ENCODE peak calls at places on chromosomes 3 and 15, in six cellular contexts. One of them, this sample, is unnamed.
A peak's percentile ranks its signal among the peaks of the same experiment; 100 is the strongest.

GRCh38 chr15:76160426-76161152 is 100.8 kb downstream of the TMEM266 start:
- DNase-seq in GM12892: no peak
- DNase-seq in HepG2: no peak
- DNase-seq in H1: no peak
- DNase-seq in K562: no peak
- DNase-seq in GM12878: no peak
- DNase-seq in this sample: no peak

GRCh38 chr15:72339777-72340177 is 19.8 kb upstream of the CELF6 start:
- DNase-seq in GM12892: no peak
- DNase-seq in GM12878: no peak
- DNase-seq in HepG2: peak; percentile 47
- DNase-seq in H1: no peak
- DNase-seq in K562: peak; percentile 22
- DNase-seq in this sample: no peak

GRCh38 chr15:67135494-67135893 is 70.1 kb downstream of the SMAD3 start:
- DNase-seq in HepG2: peak; percentile 71
- DNase-seq in H1: no peak
- DNase-seq in GM12878: no peak
- DNase-seq in GM12892: no peak
- DNase-seq in K562: no peak
- DNase-seq in this sample: no peak

GRCh38 chr15:74121040-74121439 is 9.3 kb upstream of the ISLR2 start:
- DNase-seq in K562: no peak
- DNase-seq in H1: no peak
- DNase-seq in GM12878: no peak
- DNase-seq in HepG2: no peak
- DNase-seq in GM12892: no peak
- DNase-seq in this sample: no peak

GRCh38 chr3:120908803-120909601 is 997 bp downstream of the STXBP5L start:
- DNase-seq in GM12892: no peak
- DNase-seq in K562: no peak
- DNase-seq in HepG2: no peak
- DNase-seq in H1: no peak
- DNase-seq in GM12878: no peak
- DNase-seq in this sample: no peak

GRCh38 chr15:44427756-44428724 is 611 bp downstream of the CTDSPL2 start:
- DNase-seq in K562: peak; percentile 50
- DNase-seq in HepG2: peak; percentile 62
- DNase-seq in GM12892: no peak
- DNase-seq in H1: no peak
- DNase-seq in GM12878: no peak
- DNase-seq in this sample: no peak

GRCh38 chr3:27526614-27527315 is 42.6 kb upstream of the SLC4A7 start:
- DNase-seq in K562: no peak
- DNase-seq in HepG2: no peak
- DNase-seq in GM12878: no peak
- DNase-seq in H1: no peak
- DNase-seq in GM12892: no peak
- DNase-seq in this sample: no peak

GRCh38 chr15:88077249-88077810 is 179.2 kb downstream of the NTRK3 start:
- DNase-seq in GM12878: no peak
- DNase-seq in HepG2: no peak
- DNase-seq in H1: no peak
- DNase-seq in K562: no peak
- DNase-seq in GM12892: no peak
- DNase-seq in this sample: no peak

GRCh38 chr3:101252307-101252706 is 68.1 kb downstream of the IMPG2 start:
- DNase-seq in GM12878: no peak
- DNase-seq in HepG2: no peak
- DNase-seq in K562: no peak
- DNase-seq in H1: no peak
- DNase-seq in GM12892: no peak
- DNase-seq in this sample: no peak

GRCh38 chr3:41267975-41268640 is 68.8 kb downstream of the CTNNB1 start:
- DNase-seq in K562: peak; percentile 80
- DNase-seq in HepG2: peak; percentile 96
- DNase-seq in GM12892: no peak
- DNase-seq in H1: no peak
- DNase-seq in GM12878: no peak
- DNase-seq in this sample: no peak

GRCh38 chr15:100355342-100355741 is 13.6 kb upstream of the ADAMTS17 start:
- DNase-seq in HepG2: no peak
- DNase-seq in GM12892: no peak
- DNase-seq in GM12878: no peak
- DNase-seq in H1: no peak
- DNase-seq in K562: no peak
- DNase-seq in this sample: no peak

GRCh38 chr3:122982202-122983185 is 45.1 kb downstream of the SEMA5B start:
- DNase-seq in HepG2: peak; percentile 5
- DNase-seq in K562: peak; percentile 20
- DNase-seq in H1: no peak
- DNase-seq in GM12892: no peak
- DNase-seq in GM12878: no peak
- DNase-seq in this sample: no peak

GRCh38 chr3:42195879-42196330 is 70.1 kb downstream of the CCK start:
- DNase-seq in GM12892: peak; percentile 43
- DNase-seq in H1: no peak
- DNase-seq in GM12878: peak; percentile 95
- DNase-seq in HepG2: no peak
- DNase-seq in K562: no peak
- DNase-seq in this sample: no peak

GRCh38 chr3:60742606-60743145 is 508.6 kb downstream of the FHIT start:
- DNase-seq in GM12878: no peak
- DNase-seq in H1: peak; percentile 69
- DNase-seq in K562: peak; percentile 3
- DNase-seq in HepG2: peak; percentile 25
- DNase-seq in GM12892: no peak
- DNase-seq in this sample: no peak

GRCh38 chr15:30783019-30783418 is 120.7 kb upstream of the FAN1 start:
- DNase-seq in HepG2: no peak
- DNase-seq in H1: no peak
- DNase-seq in GM12878: no peak
- DNase-seq in K562: no peak
- DNase-seq in GM12892: no peak
- DNase-seq in this sample: no peak

GRCh38 chr15:64164436-64164835 is 1.6 kb upstream of the PPIB start:
- DNase-seq in GM12878: no peak
- DNase-seq in H1: no peak
- DNase-seq in K562: no peak
- DNase-seq in GM12892: no peak
- DNase-seq in HepG2: no peak
- DNase-seq in this sample: no peak

GRCh38 chr3:184543256-184543655 is 18.3 kb upstream of the EPHB3 start:
- DNase-seq in HepG2: no peak
- DNase-seq in K562: no peak
- DNase-seq in GM12878: no peak
- DNase-seq in GM12892: no peak
- DNase-seq in H1: no peak
- DNase-seq in this sample: no peak

GRCh38 chr15:93801206-93801605 is 430.2 kb upstream of the MCTP2 start:
- DNase-seq in HepG2: no peak
- DNase-seq in K562: no peak
- DNase-seq in H1: no peak
- DNase-seq in GM12892: no peak
- DNase-seq in GM12878: no peak
- DNase-seq in this sample: no peak

GRCh38 chr3:58068126-58068809 is 60.0 kb downstream of the FLNB start:
- DNase-seq in K562: peak; percentile 27
- DNase-seq in GM12878: no peak
- DNase-seq in H1: no peak
- DNase-seq in GM12892: no peak
- DNase-seq in HepG2: peak; percentile 57
- DNase-seq in this sample: no peak

GRCh38 chr3:124639406-124640237 is 90.6 kb upstream of the UMPS start:
- DNase-seq in GM12892: no peak
- DNase-seq in HepG2: no peak
- DNase-seq in K562: no peak
- DNase-seq in GM12878: peak; percentile 77
- DNase-seq in H1: no peak
- DNase-seq in this sample: no peak

GRCh38 chr3:65144791-65145355 is 457.1 kb upstream of the ADAMTS9 start:
- DNase-seq in HepG2: no peak
- DNase-seq in K562: no peak
- DNase-seq in GM12878: no peak
- DNase-seq in GM12892: no peak
- DNase-seq in H1: no peak
- DNase-seq in this sample: no peak

GRCh38 chr3:141735789-141736465 is 2.2 kb upstream of the RNF7 start:
- DNase-seq in K562: no peak
- DNase-seq in HepG2: peak; percentile 59
- DNase-seq in GM12892: no peak
- DNase-seq in H1: no peak
- DNase-seq in GM12878: no peak
- DNase-seq in this sample: no peak

GRCh38 chr3:194482196-194482593 is 4.6 kb downstream of the ATP13A3 start:
- DNase-seq in HepG2: no peak
- DNase-seq in GM12878: no peak
- DNase-seq in H1: no peak
- DNase-seq in K562: no peak
- DNase-seq in GM12892: no peak
- DNase-seq in this sample: no peak

GRCh38 chr3:72273615-72274014 is 488.7 kb upstream of the PROK2 start:
- DNase-seq in K562: no peak
- DNase-seq in GM12892: no peak
- DNase-seq in HepG2: no peak
- DNase-seq in H1: no peak
- DNase-seq in GM12878: no peak
- DNase-seq in this sample: no peak

GRCh38 chr15:40451497-40452158 is 10.9 kb downstream of the BAHD1 start:
- DNase-seq in GM12892: no peak
- DNase-seq in K562: no peak
- DNase-seq in H1: no peak
- DNase-seq in HepG2: no peak
- DNase-seq in GM12878: no peak
- DNase-seq in this sample: no peak

GRCh38 chr3:139312959-139313358 is 30.9 kb upstream of the MRPS22 start:
- DNase-seq in HepG2: no peak
- DNase-seq in GM12878: no peak
- DNase-seq in K562: peak; percentile 86
- DNase-seq in H1: no peak
- DNase-seq in GM12892: no peak
- DNase-seq in this sample: no peak

GRCh38 chr3:138348107-138348949 is at the start of gene MRAS:
- DNase-seq in GM12878: no peak
- DNase-seq in HepG2: peak; percentile 59
- DNase-seq in GM12892: no peak
- DNase-seq in K562: peak; percentile 60
- DNase-seq in H1: peak; percentile 85
- DNase-seq in this sample: peak; percentile 32

GRCh38 chr15:85137507-85138175 is 156.0 kb downstream of the PDE8A start:
- DNase-seq in H1: no peak
- DNase-seq in K562: no peak
- DNase-seq in HepG2: no peak
- DNase-seq in GM12878: no peak
- DNase-seq in GM12892: no peak
- DNase-seq in this sample: no peak
- TF ChIP-seq TAF1 in H1: no peak
- TF ChIP-seq TAF1 in K562: no peak
- TF ChIP-seq TAF1 in HepG2: no peak
- TF ChIP-seq TAF1 in GM12878: no peak
- TF ChIP-seq TAF1 in GM12892: no peak
- TF ChIP-seq TAF1 in this sample: no peak

DNA sequence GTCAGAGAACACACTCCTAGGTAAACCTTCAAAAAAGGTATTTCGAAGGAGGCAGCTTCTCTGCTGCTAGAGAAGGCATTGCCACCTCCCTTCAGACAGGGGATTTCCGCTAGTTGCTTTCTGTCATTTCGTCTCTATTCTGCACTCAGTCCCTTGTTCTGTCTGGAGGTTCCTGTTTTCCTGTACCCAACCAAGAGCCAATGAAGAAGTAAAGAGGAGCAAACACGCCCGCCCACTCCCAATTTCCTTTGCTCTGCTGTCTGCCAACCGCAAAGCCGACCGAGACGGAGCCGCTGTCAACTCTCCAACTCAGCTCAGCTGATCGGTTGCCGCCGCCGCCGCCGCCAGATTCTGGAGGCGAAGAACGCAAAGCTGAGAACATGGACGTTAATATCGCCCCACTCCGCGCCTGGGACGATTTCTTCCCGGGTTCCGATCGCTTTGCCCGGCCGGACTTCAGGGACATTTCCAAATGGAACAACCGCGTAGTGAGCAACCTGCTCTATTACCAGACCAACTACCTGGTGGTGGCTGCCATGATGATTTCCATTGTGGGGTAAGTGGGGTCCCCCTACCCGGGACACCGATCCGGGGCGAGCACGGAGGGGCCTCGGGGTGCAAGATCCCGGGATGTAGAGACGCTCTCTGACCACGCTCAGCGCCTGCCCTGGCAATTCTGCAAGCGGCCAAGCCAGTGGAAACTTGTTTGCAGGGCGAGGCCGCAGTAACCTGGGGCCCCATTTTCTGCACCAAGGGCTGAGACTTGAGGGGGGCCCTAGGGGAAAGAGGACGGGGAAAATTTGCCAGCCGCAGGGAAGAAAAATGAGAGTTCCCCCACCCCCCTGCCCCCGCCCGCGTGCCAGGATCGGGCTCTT is at the start of gene ARL6IP5:
- DNase-seq in K562: peak; percentile 77
- DNase-seq in H1: peak; percentile 90
- DNase-seq in GM12878: peak; percentile 93
- DNase-seq in GM12892: peak; percentile 41
- DNase-seq in HepG2: peak; percentile 78
- DNase-seq in this sample: no peak
- TF ChIP-seq POLR2A in K562: peak; percentile 49
- TF ChIP-seq POLR2A in H1: no peak
- TF ChIP-seq POLR2A in GM12878: peak; percentile 59
- TF ChIP-seq POLR2A in GM12892: peak; percentile 41
- TF ChIP-seq POLR2A in HepG2: no peak
- TF ChIP-seq POLR2A in this sample: peak; percentile 47

GRCh38 chr3:3200632-3201212 is 21.2 kb upstream of the CRBN start:
- DNase-seq in GM12878: peak; percentile 12
- DNase-seq in GM12892: no peak
- DNase-seq in H1: no peak
- DNase-seq in HepG2: peak; percentile 71
- DNase-seq in K562: peak; percentile 56
- DNase-seq in this sample: no peak
- TF ChIP-seq TAF1 in GM12878: no peak
- TF ChIP-seq TAF1 in GM12892: no peak
- TF ChIP-seq TAF1 in H1: no peak
- TF ChIP-seq TAF1 in HepG2: no peak
- TF ChIP-seq TAF1 in K562: no peak
- TF ChIP-seq TAF1 in this sample: no peak

GRCh38 chr3:49199244-49199899 is 28.0 kb downstream of the KLHDC8B start:
- DNase-seq in H1: peak; percentile 50
- DNase-seq in GM12892: no peak
- DNase-seq in GM12878: no peak
- DNase-seq in K562: no peak
- DNase-seq in HepG2: no peak
- DNase-seq in this sample: no peak
- TF ChIP-seq POLR2A in H1: no peak
- TF ChIP-seq POLR2A in GM12892: no peak
- TF ChIP-seq POLR2A in GM12878: no peak
- TF ChIP-seq POLR2A in K562: no peak
- TF ChIP-seq POLR2A in HepG2: no peak
- TF ChIP-seq POLR2A in this sample: no peak

DNA sequence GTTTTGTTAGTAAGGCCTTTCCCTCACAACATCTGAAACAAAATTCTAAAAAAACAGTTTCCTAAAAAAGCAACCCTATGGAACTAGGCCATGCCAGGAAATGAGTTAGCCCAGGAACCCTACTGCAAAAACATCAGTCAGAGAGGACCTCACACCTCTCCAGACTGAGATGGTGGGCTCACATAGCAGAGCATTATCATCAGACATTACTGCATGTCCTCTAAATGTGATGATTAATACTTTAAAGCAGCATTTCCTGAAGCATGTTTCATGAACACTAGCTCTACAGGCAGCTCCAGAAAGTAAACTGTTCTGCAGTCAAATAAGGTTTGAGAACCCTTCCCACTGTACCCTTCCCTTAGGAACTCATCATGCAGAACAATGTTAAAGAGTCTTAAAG is 232.3 kb upstream of the MRPL3 start:
- DNase-seq in HepG2: no peak
- DNase-seq in GM12892: no peak
- DNase-seq in K562: no peak
- DNase-seq in GM12878: no peak
- DNase-seq in H1: no peak
- DNase-seq in this sample: no peak
- TF ChIP-seq TAF1 in HepG2: no peak
- TF ChIP-seq TAF1 in GM12892: no peak
- TF ChIP-seq TAF1 in K562: no peak
- TF ChIP-seq TAF1 in GM12878: no peak
- TF ChIP-seq TAF1 in H1: no peak
- TF ChIP-seq TAF1 in this sample: no peak

This sample was measured in GM12891.